ENCODE peak calls at places on chromosomes 13 and 19, in nine cellular contexts. K is lower lobe of right lung, P is ovary, X is right lobe of liver, I is heart right ventricle, G is endothelial cell of umbilical vein, D is stomach, N is adrenal gland, C is endodermal cell. R is an unnamed sample.

GRCh38 chr13:24038846-24039330 is 121.6 kb upstream of the SPATA13 start:
- DNase-seq in K (no peak), P (no peak), X (no peak), I (no peak), G (no peak), D (no peak), N (no peak), C (no peak), R (no peak)

GRCh38 chr19:17506745-17507144 is 4.7 kb upstream of the PGLS start:
- DNase-seq in K (no peak), P (no peak), X (no peak), I (no peak), G (no peak), D (no peak), N (no peak), C (no peak), R (no peak)

GRCh38 chr19:13864223-13864512 is 12.8 kb upstream of the NANOS3 start:
- DNase-seq in K (no peak), P (no peak), X (no peak), I (no peak), G (no peak), D (no peak), N (no peak), C (no peak), R (no peak)

GRCh38 chr13:107450931-107451330 is 764.4 kb downstream of the LIG4 start:
- DNase-seq in K (no peak), P (no peak), X (no peak), I (peak; percentile 43), G (peak; percentile 99), D (no peak), N (no peak), C (no peak), R (no peak)

GRCh38 chr13:52345048-52345447 is 60.9 kb downstream of the THSD1 start:
- DNase-seq in K (no peak), P (no peak), X (no peak), I (no peak), G (peak; percentile 77), D (no peak), N (no peak), C (no peak), R (no peak)

GRCh38 chr13:73809561-73809960 is 324.6 kb downstream of the KLF12 start:
- DNase-seq in K (no peak), P (no peak), X (no peak), I (no peak), G (peak; percentile 64), D (no peak), N (no peak), C (no peak), R (no peak)

GRCh38 chr19:27922970-27923369 is 1290.0 kb downstream of the UQCRFS1 start:
- DNase-seq in K (no peak), P (no peak), X (no peak), I (no peak), G (no peak), D (no peak), N (no peak), C (no peak), R (no peak)

GRCh38 chr19:51025401-51025800 is 1.0 kb downstream of the KLK11 start:
- DNase-seq in K (no peak), P (no peak), X (peak; percentile 12), I (no peak), G (no peak), D (no peak), N (no peak), C (no peak), R (no peak)

GRCh38 chr19:6610934-6611370 is 20.0 kb upstream of the CD70 start:
- DNase-seq in K (no peak), P (no peak), X (no peak), I (no peak), G (peak; percentile 84), D (no peak), N (no peak), C (no peak), R (no peak)

GRCh38 chr13:110499621-110500281 is 61.8 kb downstream of the RAB20 start:
- DNase-seq in K (no peak), P (no peak), X (no peak), I (no peak), G (no peak), D (no peak), N (no peak), C (no peak), R (no peak)

GRCh38 chr19:55620410-55620809 is 4.0 kb downstream of the ZNF784 start:
- DNase-seq in K (no peak), P (no peak), X (no peak), I (no peak), G (no peak), D (no peak), N (no peak), C (no peak), R (no peak)

GRCh38 chr19:51407631-51408131 is 9.8 kb downstream of the SIGLEC10 start:
- DNase-seq in K (no peak), P (no peak), X (no peak), I (no peak), G (peak; percentile 27), D (peak; percentile 40), N (peak; percentile 51), C (peak; percentile 83), R (no peak)

GRCh38 chr19:3250675-3251074 is 26.2 kb downstream of the CELF5 start:
- DNase-seq in K (no peak), P (no peak), X (no peak), I (no peak), G (no peak), D (no peak), N (peak; percentile 38), C (peak; percentile 75), R (no peak)

GRCh38 chr19:46351241-46352041 is 4.6 kb downstream of the PPP5C start:
- DNase-seq in K (peak; percentile 85), P (no peak), X (no peak), I (no peak), G (peak; percentile 70), D (peak; percentile 81), N (peak; percentile 79), C (no peak), R (no peak)

GRCh38 chr19:43618921-43619261 is 538 bp downstream of the ZNF428 start:
- DNase-seq in K (no peak), P (no peak), X (no peak), I (no peak), G (peak; percentile 74), D (no peak), N (no peak), C (no peak), R (no peak)

GRCh38 chr19:23823952-23824389 is 65.3 kb upstream of the ZNF681 start:
- DNase-seq in K (no peak), P (no peak), X (no peak), I (no peak), G (no peak), D (no peak), N (no peak), C (peak; percentile 75), R (peak; percentile 14)

GRCh38 chr19:10389863-10390262 is 9.5 kb upstream of the TYK2 start:
- DNase-seq in K (no peak), P (no peak), X (no peak), I (no peak), G (no peak), D (no peak), N (no peak), C (peak; percentile 79), R (no peak)
- TF ChIP-seq CTCF in K (peak; percentile 11), P (no peak), X (no peak), I (peak; percentile 8), G (peak; percentile 11), D (peak; percentile 11), N (no peak), C (peak; percentile 63), R (peak; percentile 39)

DNA sequence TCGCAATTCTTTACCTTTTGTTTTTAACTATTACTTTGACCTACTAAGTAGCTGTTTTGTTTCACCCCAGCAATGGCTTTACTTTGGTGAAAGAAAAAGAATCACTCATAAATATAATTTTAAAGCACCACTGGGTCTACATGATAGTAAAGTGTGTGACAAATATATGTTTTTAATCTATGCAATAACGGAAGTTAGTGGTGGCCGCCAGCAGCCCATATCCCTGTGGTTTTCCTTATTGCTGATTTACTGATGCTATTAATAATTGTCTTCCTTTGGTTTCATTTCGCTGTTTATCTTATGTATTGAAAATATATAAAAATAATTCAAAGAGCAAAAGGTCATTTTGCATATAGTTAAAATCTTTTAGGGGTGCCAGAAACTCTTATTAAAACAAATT is 491.3 kb downstream of the DIAPH3 start:
- DNase-seq in K (no peak), P (no peak), X (no peak), I (no peak), G (no peak), D (no peak), N (no peak), C (no peak), R (no peak)
- H3K4me3 ChIP-seq in K (no peak overlapping the region), P (no peak overlapping the region), X (no peak overlapping the region), I (no peak overlapping the region), G (no peak overlapping the region), D (no peak overlapping the region), N (no peak overlapping the region), C (no peak overlapping the region), R (no peak overlapping the region)

GRCh38 chr13:30708541-30708940 is 26.8 kb upstream of the ALOX5AP start:
- DNase-seq in K (no peak), P (no peak), X (no peak), I (no peak), G (peak; percentile 89), D (no peak), N (no peak), C (no peak), R (no peak)
- H3K36me3 ChIP-seq in K (no peaks in the 10 kb centered on the region), P (no peaks in the 10 kb centered on the region), X (no peaks in the 10 kb centered on the region), I (no peaks in the 10 kb centered on the region), G (no peaks in the 10 kb centered on the region), D (no peaks in the 10 kb centered on the region), N (no peaks in the 10 kb centered on the region), C (no peaks in the 10 kb centered on the region), R (no peaks in the 10 kb centered on the region)

GRCh38 chr19:15453091-15453498 is 3.3 kb upstream of the WIZ start:
- DNase-seq in K (peak; percentile 59), P (no peak), X (no peak), I (no peak), G (peak; percentile 37), D (no peak), N (peak; percentile 61), C (peak; percentile 78), R (no peak)

GRCh38 chr19:15455996-15456395 is 6.2 kb upstream of the WIZ start:
- DNase-seq in K (no peak), P (no peak), X (no peak), I (no peak), G (no peak), D (no peak), N (no peak), C (no peak), R (no peak)

GRCh38 chr19:15453906-15454305 is 4.2 kb upstream of the WIZ start:
- DNase-seq in K (no peak), P (no peak), X (no peak), I (no peak), G (no peak), D (no peak), N (no peak), C (no peak), R (no peak)

GRCh38 chr19:15452111-15453047 is 2.6 kb upstream of the WIZ start:
- DNase-seq in K (peak; percentile 91), P (peak; percentile 93), X (peak; percentile 94), I (peak; percentile 91), G (peak; percentile 94), D (peak; percentile 91), N (peak; percentile 97), C (peak; percentile 99), R (no peak)

DNA sequence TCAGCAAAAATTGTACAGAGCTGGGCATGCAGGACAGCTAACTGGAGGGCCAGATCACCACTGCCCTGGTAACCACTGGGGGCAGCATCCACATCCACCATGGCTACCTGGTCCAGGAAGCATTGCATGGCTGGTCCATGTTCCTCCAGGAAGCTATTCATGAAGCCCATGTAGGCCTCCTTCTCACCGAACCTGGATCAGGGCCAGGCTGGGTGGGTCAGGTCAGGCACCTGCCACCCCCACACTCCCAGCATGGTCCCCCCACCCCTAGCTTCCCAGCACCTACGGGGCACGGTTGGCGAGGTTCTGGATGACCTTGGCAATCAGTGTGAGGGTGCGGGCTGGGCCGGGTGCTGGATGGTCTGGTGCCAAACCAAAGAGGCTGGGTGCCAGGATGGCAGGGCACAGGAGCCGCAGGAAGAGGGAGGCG is 4.6 kb upstream of the WIZ start:
- DNase-seq in K (no peak), P (no peak), X (no peak), I (no peak), G (no peak), D (peak; percentile 51), N (peak; percentile 48), C (no peak), R (no peak)
- TF ChIP-seq CTCF in K (no peak), P (no peak), X (no peak), I (no peak), G (peak; percentile 34), D (no peak), N (no peak), C (peak; percentile 64), R (no peak)

R was measured in GM06990.